ENCODE peak calls at places on chromosomes 4 and X, in nine cellular contexts. One of them, this sample, is unnamed.
A peak's percentile ranks its signal among the peaks of the same experiment; 100 is the strongest.

GRCh38 chr4:108072300-108072699 is 82.6 kb downstream of the HADH start:
- DNase-seq in iPS DF 6.9: no peak
- DNase-seq in brain microvascular endothelial cell: no peak
- DNase-seq in GM06990: peak; percentile 25
- DNase-seq in GM23248: no peak
- DNase-seq in left ventricle myocardium inferior: no peak
- DNase-seq in upper lobe of left lung: no peak
- DNase-seq in CD8-positive, alpha-beta memory T cell: peak; percentile 78
- DNase-seq in suprapubic skin: no peak
- DNase-seq in this sample: no peak

GRCh38 chrX:21481761-21482160 is 107.5 kb downstream of the CNKSR2 start:
- DNase-seq in GM23248: no peak
- DNase-seq in left ventricle myocardium inferior: no peak
- DNase-seq in brain microvascular endothelial cell: no peak
- DNase-seq in upper lobe of left lung: no peak
- DNase-seq in suprapubic skin: no peak
- DNase-seq in iPS DF 6.9: no peak
- DNase-seq in CD8-positive, alpha-beta memory T cell: no peak
- DNase-seq in GM06990: no peak
- DNase-seq in this sample: no peak

GRCh38 chr4:8317474-8317873 is 47.9 kb downstream of the HTRA3 start:
- DNase-seq in left ventricle myocardium inferior: no peak
- DNase-seq in iPS DF 6.9: no peak
- DNase-seq in upper lobe of left lung: no peak
- DNase-seq in CD8-positive, alpha-beta memory T cell: no peak
- DNase-seq in suprapubic skin: no peak
- DNase-seq in GM06990: no peak
- DNase-seq in brain microvascular endothelial cell: no peak
- DNase-seq in GM23248: no peak
- DNase-seq in this sample: no peak

GRCh38 chr4:14783011-14783877 is 219.0 kb upstream of the CPEB2 start:
- DNase-seq in suprapubic skin: no peak
- DNase-seq in iPS DF 6.9: no peak
- DNase-seq in CD8-positive, alpha-beta memory T cell: no peak
- DNase-seq in brain microvascular endothelial cell: peak; percentile 94
- DNase-seq in upper lobe of left lung: no peak
- DNase-seq in left ventricle myocardium inferior: no peak
- DNase-seq in GM06990: peak; percentile 48
- DNase-seq in GM23248: peak; percentile 39
- DNase-seq in this sample: peak; percentile 8

GRCh38 chr4:66300336-66300934 is 630.1 kb upstream of the EPHA5 start:
- DNase-seq in brain microvascular endothelial cell: no peak
- DNase-seq in left ventricle myocardium inferior: no peak
- DNase-seq in iPS DF 6.9: no peak
- DNase-seq in GM06990: no peak
- DNase-seq in suprapubic skin: no peak
- DNase-seq in CD8-positive, alpha-beta memory T cell: no peak
- DNase-seq in upper lobe of left lung: no peak
- DNase-seq in GM23248: no peak
- DNase-seq in this sample: no peak

GRCh38 chr4:153530284-153530995 is 64.3 kb downstream of the TMEM131L start:
- DNase-seq in brain microvascular endothelial cell: no peak
- DNase-seq in iPS DF 6.9: no peak
- DNase-seq in upper lobe of left lung: no peak
- DNase-seq in GM06990: no peak
- DNase-seq in CD8-positive, alpha-beta memory T cell: no peak
- DNase-seq in GM23248: no peak
- DNase-seq in suprapubic skin: no peak
- DNase-seq in left ventricle myocardium inferior: no peak
- DNase-seq in this sample: no peak

GRCh38 chr4:150010525-150011126 is 67.6 kb upstream of the DCLK2 start:
- DNase-seq in iPS DF 6.9: peak; percentile 37
- DNase-seq in suprapubic skin: no peak
- DNase-seq in CD8-positive, alpha-beta memory T cell: no peak
- DNase-seq in brain microvascular endothelial cell: peak; percentile 71
- DNase-seq in left ventricle myocardium inferior: no peak
- DNase-seq in upper lobe of left lung: no peak
- DNase-seq in GM06990: no peak
- DNase-seq in GM23248: peak; percentile 67
- DNase-seq in this sample: peak; percentile 37

GRCh38 chr4:114976901-114977300 is 136.5 kb downstream of the NDST4 start:
- DNase-seq in CD8-positive, alpha-beta memory T cell: no peak
- DNase-seq in suprapubic skin: no peak
- DNase-seq in iPS DF 6.9: no peak
- DNase-seq in GM23248: no peak
- DNase-seq in brain microvascular endothelial cell: no peak
- DNase-seq in upper lobe of left lung: no peak
- DNase-seq in left ventricle myocardium inferior: no peak
- DNase-seq in GM06990: no peak
- DNase-seq in this sample: no peak

GRCh38 chr4:119026662-119027444 is 108.8 kb upstream of the MYOZ2 start:
- DNase-seq in GM23248: peak; percentile 12
- DNase-seq in suprapubic skin: no peak
- DNase-seq in CD8-positive, alpha-beta memory T cell: no peak
- DNase-seq in GM06990: no peak
- DNase-seq in left ventricle myocardium inferior: no peak
- DNase-seq in iPS DF 6.9: no peak
- DNase-seq in upper lobe of left lung: no peak
- DNase-seq in brain microvascular endothelial cell: no peak
- DNase-seq in this sample: no peak

GRCh38 chrX:27966955-27967354 is 14.3 kb downstream of the DCAF8L1 start:
- DNase-seq in CD8-positive, alpha-beta memory T cell: no peak
- DNase-seq in iPS DF 6.9: no peak
- DNase-seq in GM23248: no peak
- DNase-seq in suprapubic skin: no peak
- DNase-seq in brain microvascular endothelial cell: peak; percentile 24
- DNase-seq in upper lobe of left lung: peak; percentile 24
- DNase-seq in left ventricle myocardium inferior: no peak
- DNase-seq in GM06990: no peak
- DNase-seq in this sample: peak; percentile 11

GRCh38 chr4:40377462-40378385 is 42.6 kb downstream of the CHRNA9 start:
- DNase-seq in brain microvascular endothelial cell: peak; percentile 7
- DNase-seq in upper lobe of left lung: no peak
- DNase-seq in iPS DF 6.9: no peak
- DNase-seq in suprapubic skin: no peak
- DNase-seq in GM06990: no peak
- DNase-seq in left ventricle myocardium inferior: no peak
- DNase-seq in CD8-positive, alpha-beta memory T cell: no peak
- DNase-seq in GM23248: peak; percentile 45
- DNase-seq in this sample: no peak

GRCh38 chrX:153662266-153662665 is 11.3 kb downstream of the PNCK start:
- DNase-seq in upper lobe of left lung: peak; percentile 61
- DNase-seq in iPS DF 6.9: no peak
- DNase-seq in GM06990: no peak
- DNase-seq in CD8-positive, alpha-beta memory T cell: peak; percentile 68
- DNase-seq in brain microvascular endothelial cell: peak; percentile 12
- DNase-seq in left ventricle myocardium inferior: peak; percentile 43
- DNase-seq in GM23248: peak; percentile 36
- DNase-seq in suprapubic skin: peak; percentile 73
- DNase-seq in this sample: no peak

GRCh38 chr4:124262211-124263179 is 450.0 kb downstream of the ANKRD50 start:
- DNase-seq in left ventricle myocardium inferior: no peak
- DNase-seq in CD8-positive, alpha-beta memory T cell: peak; percentile 46
- DNase-seq in GM06990: no peak
- DNase-seq in upper lobe of left lung: peak; percentile 26
- DNase-seq in GM23248: peak; percentile 88
- DNase-seq in iPS DF 6.9: peak; percentile 37
- DNase-seq in brain microvascular endothelial cell: peak; percentile 81
- DNase-seq in suprapubic skin: no peak
- DNase-seq in this sample: peak; percentile 93

GRCh38 chr4:81651500-81651899 is 179.8 kb upstream of the RASGEF1B start:
- DNase-seq in suprapubic skin: no peak
- DNase-seq in GM23248: peak; percentile 17
- DNase-seq in iPS DF 6.9: no peak
- DNase-seq in left ventricle myocardium inferior: no peak
- DNase-seq in brain microvascular endothelial cell: peak; percentile 12
- DNase-seq in GM06990: no peak
- DNase-seq in CD8-positive, alpha-beta memory T cell: no peak
- DNase-seq in upper lobe of left lung: no peak
- DNase-seq in this sample: no peak

GRCh38 chr4:147626903-147627302 is 9.7 kb downstream of the TMEM184C start:
- DNase-seq in iPS DF 6.9: no peak
- DNase-seq in upper lobe of left lung: no peak
- DNase-seq in suprapubic skin: no peak
- DNase-seq in CD8-positive, alpha-beta memory T cell: no peak
- DNase-seq in GM06990: no peak
- DNase-seq in brain microvascular endothelial cell: no peak
- DNase-seq in GM23248: no peak
- DNase-seq in left ventricle myocardium inferior: no peak
- DNase-seq in this sample: no peak
- H3K4me3 ChIP-seq in iPS DF 6.9: no peak overlapping the region
- H3K4me3 ChIP-seq in upper lobe of left lung: no peak overlapping the region
- H3K4me3 ChIP-seq in suprapubic skin: no peak overlapping the region
- H3K4me3 ChIP-seq in CD8-positive, alpha-beta memory T cell: no peak overlapping the region
- H3K4me3 ChIP-seq in GM06990: no peak overlapping the region
- H3K4me3 ChIP-seq in brain microvascular endothelial cell: no peak overlapping the region
- H3K4me3 ChIP-seq in GM23248: no peak overlapping the region
- H3K4me3 ChIP-seq in left ventricle myocardium inferior: no peak overlapping the region
- H3K4me3 ChIP-seq in this sample: no peak overlapping the region

DNA sequence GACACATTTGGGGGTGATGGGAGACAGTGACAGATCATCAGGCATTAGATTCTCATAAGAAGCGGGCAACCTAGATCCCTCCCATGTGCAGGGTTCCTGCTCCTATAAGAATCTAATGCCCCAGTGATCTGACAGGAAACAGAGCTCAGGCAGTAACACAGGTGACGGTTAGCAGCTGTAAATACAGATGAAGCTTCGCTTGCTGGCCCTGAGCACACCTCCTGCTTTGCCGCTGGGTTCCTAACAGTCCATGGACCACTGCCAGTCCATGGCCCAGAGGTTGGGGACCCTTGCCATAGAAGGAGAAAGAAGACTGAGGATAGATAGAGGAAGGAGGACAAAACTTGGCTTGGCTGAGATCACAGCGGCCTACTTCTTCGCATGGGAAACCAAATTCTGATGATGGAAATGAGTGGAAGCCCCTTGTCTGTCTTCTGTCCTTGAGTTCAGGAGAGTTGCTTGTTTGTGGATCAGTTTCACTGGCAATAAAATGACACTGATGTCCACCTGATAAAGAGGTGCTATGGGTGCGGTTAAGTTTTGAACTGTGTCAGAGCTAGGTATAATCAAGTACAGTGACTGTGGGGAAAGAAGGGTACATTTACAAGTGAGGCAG is 1.7 kb upstream of the TIFA start:
- DNase-seq in CD8-positive, alpha-beta memory T cell: no peak
- DNase-seq in left ventricle myocardium inferior: no peak
- DNase-seq in suprapubic skin: no peak
- DNase-seq in iPS DF 6.9: no peak
- DNase-seq in GM23248: no peak
- DNase-seq in GM06990: peak; percentile 71
- DNase-seq in brain microvascular endothelial cell: no peak
- DNase-seq in upper lobe of left lung: no peak
- DNase-seq in this sample: no peak
- H3K4me3 ChIP-seq in CD8-positive, alpha-beta memory T cell: peak overlapping the region; percentile 27
- H3K4me3 ChIP-seq in left ventricle myocardium inferior: no peak overlapping the region
- H3K4me3 ChIP-seq in suprapubic skin: no peak overlapping the region
- H3K4me3 ChIP-seq in iPS DF 6.9: no peak overlapping the region
- H3K4me3 ChIP-seq in GM23248: no peak overlapping the region
- H3K4me3 ChIP-seq in GM06990: peak overlapping the region; percentile 78
- H3K4me3 ChIP-seq in brain microvascular endothelial cell: no peak overlapping the region
- H3K4me3 ChIP-seq in upper lobe of left lung: no peak overlapping the region
- H3K4me3 ChIP-seq in this sample: no peak overlapping the region

GRCh38 chr4:121760205-121760604 is 4.8 kb downstream of the SMIM43 start:
- DNase-seq in brain microvascular endothelial cell: no peak
- DNase-seq in suprapubic skin: no peak
- DNase-seq in CD8-positive, alpha-beta memory T cell: no peak
- DNase-seq in GM06990: no peak
- DNase-seq in upper lobe of left lung: no peak
- DNase-seq in GM23248: no peak
- DNase-seq in left ventricle myocardium inferior: no peak
- DNase-seq in iPS DF 6.9: no peak
- DNase-seq in this sample: no peak

GRCh38 chr4:121765368-121765705 is 373 bp upstream of the SMIM43 start:
- DNase-seq in brain microvascular endothelial cell: no peak
- DNase-seq in left ventricle myocardium inferior: no peak
- DNase-seq in iPS DF 6.9: no peak
- DNase-seq in upper lobe of left lung: no peak
- DNase-seq in suprapubic skin: no peak
- DNase-seq in GM06990: no peak
- DNase-seq in CD8-positive, alpha-beta memory T cell: no peak
- DNase-seq in GM23248: no peak
- DNase-seq in this sample: no peak

GRCh38 chr4:121764702-121765367 is at the start of gene SMIM43:
- DNase-seq in iPS DF 6.9: no peak
- DNase-seq in left ventricle myocardium inferior: no peak
- DNase-seq in brain microvascular endothelial cell: no peak
- DNase-seq in GM06990: peak; percentile 9
- DNase-seq in CD8-positive, alpha-beta memory T cell: no peak
- DNase-seq in upper lobe of left lung: no peak
- DNase-seq in suprapubic skin: no peak
- DNase-seq in GM23248: peak; percentile 51
- DNase-seq in this sample: peak; percentile 48

GRCh38 chr4:121765941-121766538 is 1.1 kb upstream of the SMIM43 start:
- DNase-seq in GM06990: no peak
- DNase-seq in suprapubic skin: no peak
- DNase-seq in brain microvascular endothelial cell: no peak
- DNase-seq in iPS DF 6.9: no peak
- DNase-seq in left ventricle myocardium inferior: no peak
- DNase-seq in CD8-positive, alpha-beta memory T cell: no peak
- DNase-seq in GM23248: no peak
- DNase-seq in upper lobe of left lung: no peak
- DNase-seq in this sample: no peak

GRCh38 chr4:121764303-121764701 is 662 bp downstream of the SMIM43 start:
- DNase-seq in suprapubic skin: no peak
- DNase-seq in brain microvascular endothelial cell: no peak
- DNase-seq in GM23248: no peak
- DNase-seq in left ventricle myocardium inferior: no peak
- DNase-seq in iPS DF 6.9: no peak
- DNase-seq in upper lobe of left lung: no peak
- DNase-seq in CD8-positive, alpha-beta memory T cell: no peak
- DNase-seq in GM06990: no peak
- DNase-seq in this sample: no peak
- H3K4me3 ChIP-seq in suprapubic skin: peak overlapping the region; percentile 47
- H3K4me3 ChIP-seq in brain microvascular endothelial cell: peak overlapping the region; percentile 63
- H3K4me3 ChIP-seq in GM23248: peak overlapping the region; percentile 75
- H3K4me3 ChIP-seq in left ventricle myocardium inferior: peak overlapping the region; percentile 66
- H3K4me3 ChIP-seq in iPS DF 6.9: peak overlapping the region; percentile 51
- H3K4me3 ChIP-seq in upper lobe of left lung: peak overlapping the region; percentile 44
- H3K4me3 ChIP-seq in CD8-positive, alpha-beta memory T cell: no peak overlapping the region
- H3K4me3 ChIP-seq in GM06990: peak overlapping the region; percentile 33
- H3K4me3 ChIP-seq in this sample: peak overlapping the region; percentile 62

DNA sequence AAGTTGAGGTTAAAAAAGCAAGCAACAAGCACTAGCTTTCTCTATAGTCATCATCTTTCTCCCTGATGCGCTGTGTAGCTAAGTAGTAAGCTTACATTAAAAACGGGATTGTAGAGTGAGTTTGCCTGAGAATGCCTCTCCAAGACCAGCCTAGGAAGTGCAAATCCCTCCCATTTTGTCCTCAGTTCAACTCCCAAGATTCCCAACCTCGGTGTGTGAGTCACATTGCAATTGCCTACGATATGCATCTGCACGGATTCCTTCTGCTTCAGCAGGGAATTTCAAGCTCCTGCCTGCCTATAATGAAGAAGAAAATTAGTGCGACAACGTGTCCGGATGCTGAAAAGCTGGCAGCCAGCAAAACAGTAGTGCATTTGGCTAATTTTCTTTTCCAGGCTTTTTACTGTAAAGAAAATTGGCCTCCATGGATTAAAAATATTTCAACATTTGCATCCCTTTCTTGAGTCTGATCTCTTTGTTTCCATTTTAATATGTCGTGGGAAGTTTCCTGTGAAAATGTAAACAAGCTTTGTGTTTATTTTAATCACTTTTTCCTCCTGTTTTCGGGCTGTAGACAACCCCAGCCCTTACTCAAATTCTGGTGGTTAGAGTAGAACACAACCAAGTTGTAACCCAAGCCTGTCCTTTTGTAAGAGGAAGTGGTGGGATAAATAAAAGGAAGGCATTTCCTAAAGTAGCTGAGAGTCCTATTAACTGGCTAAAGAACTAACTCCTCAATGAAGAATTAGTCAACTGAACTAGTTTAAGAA is 58.4 kb upstream of the TET2 start:
- DNase-seq in GM06990: no peak
- DNase-seq in GM23248: peak; percentile 92
- DNase-seq in upper lobe of left lung: no peak
- DNase-seq in left ventricle myocardium inferior: no peak
- DNase-seq in CD8-positive, alpha-beta memory T cell: no peak
- DNase-seq in brain microvascular endothelial cell: peak; percentile 73
- DNase-seq in iPS DF 6.9: peak; percentile 11
- DNase-seq in suprapubic skin: no peak
- DNase-seq in this sample: peak; percentile 87
- H3K4me3 ChIP-seq in GM06990: no peak overlapping the region
- H3K4me3 ChIP-seq in GM23248: peak overlapping the region; percentile 64
- H3K4me3 ChIP-seq in upper lobe of left lung: no peak overlapping the region
- H3K4me3 ChIP-seq in left ventricle myocardium inferior: peak overlapping the region; percentile 32
- H3K4me3 ChIP-seq in CD8-positive, alpha-beta memory T cell: no peak overlapping the region
- H3K4me3 ChIP-seq in brain microvascular endothelial cell: peak overlapping the region; percentile 26
- H3K4me3 ChIP-seq in iPS DF 6.9: no peak overlapping the region
- H3K4me3 ChIP-seq in suprapubic skin: peak overlapping the region; percentile 22
- H3K4me3 ChIP-seq in this sample: peak overlapping the region; percentile 41

This sample was measured in foreskin fibroblast.